ENCODE peak calls at places on chromosome 16, in four cellular contexts. X, R, H and Q are unnamed samples.

GRCh38 chr16:268141-269053 is 7.3 kb downstream of the RGS11 start:
- DNase-seq in X (no peak), R (no peak), H (no peak), Q (no peak)

GRCh38 chr16:82061861-82062525 is 26.9 kb downstream of the HSD17B2 start:
- DNase-seq in X (peak; percentile 64), H (no peak), R (no peak), Q (peak; percentile 48)

GRCh38 chr16:19777061-19777460 is 59.0 kb downstream of the IQCK start:
- DNase-seq in H (no peak), R (no peak), X (no peak), Q (no peak)

GRCh38 chr16:66714659-66715307 is 18.2 kb upstream of the CMTM4 start:
- DNase-seq in H (no peak), R (no peak), X (no peak), Q (no peak)

GRCh38 chr16:66510711-66511614 is 39.0 kb downstream of the TK2 start:
- DNase-seq in H (no peak), R (no peak), X (no peak), Q (no peak)

GRCh38 chr16:21301168-21301894 is 23.2 kb upstream of the CRYM start:
- DNase-seq in R (peak; percentile 88), X (peak; percentile 82), H (peak; percentile 43), Q (peak; percentile 90)

GRCh38 chr16:84785843-84786538 is 33.8 kb upstream of the CRISPLD2 start:
- DNase-seq in X (no peak), H (no peak), R (peak; percentile 34), Q (no peak)

GRCh38 chr16:81265658-81266451 is 27.4 kb downstream of the BCO1 start:
- DNase-seq in X (no peak), R (no peak), H (no peak), Q (no peak)

GRCh38 chr16:68070811-68071546 is 14.2 kb upstream of the NFATC3 start:
- DNase-seq in R (no peak), X (no peak), H (no peak), Q (no peak)

DNA sequence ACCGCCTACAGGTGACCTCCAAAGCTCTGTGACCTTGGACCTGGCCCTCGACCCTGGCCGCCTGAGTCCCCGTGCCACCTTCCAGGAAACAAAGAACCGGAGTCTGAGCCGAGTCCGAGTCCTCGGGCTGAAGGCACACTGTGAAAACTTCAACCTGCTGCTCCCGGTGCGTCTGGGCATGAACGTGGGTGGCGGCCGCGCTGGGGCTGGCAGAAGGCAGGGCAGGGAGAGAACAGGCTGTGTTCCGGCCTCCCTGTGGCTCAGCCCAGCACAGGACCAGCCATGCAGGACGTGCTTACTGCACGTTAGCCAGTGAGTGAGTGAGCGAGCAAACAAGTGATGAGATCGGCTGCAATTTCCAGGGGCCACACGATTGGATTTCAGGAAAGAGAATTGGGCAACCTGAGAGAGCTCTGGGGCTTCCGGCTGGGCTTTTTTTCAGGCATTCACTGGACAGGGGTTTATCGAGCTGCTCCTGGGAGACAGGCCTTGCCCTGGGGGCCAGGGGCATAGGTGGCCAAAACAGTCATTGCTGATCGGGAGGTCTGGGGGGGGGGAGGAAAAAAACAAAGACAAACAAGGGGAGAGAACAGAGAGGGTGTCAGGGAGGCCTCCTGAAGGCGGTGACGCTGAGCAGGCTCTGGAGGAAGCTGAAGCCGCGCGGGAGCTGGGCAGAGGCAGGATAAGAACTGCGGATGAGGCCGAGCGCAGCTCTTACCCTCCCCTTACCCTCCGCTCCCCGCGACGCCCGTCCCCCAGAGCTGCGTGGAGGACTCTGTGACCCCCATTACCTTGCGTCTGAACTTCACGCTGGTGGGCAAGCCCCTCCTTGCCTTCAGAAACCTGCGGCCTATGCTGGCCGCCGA is 16.9 kb downstream of the ITGAX start:
- DNase-seq in H (no peak), X (no peak), R (peak; percentile 53), Q (no peak)
- TF ChIP-seq FOSL1 in H (no peak), X (no peak), R (no peak), Q (no peak)

GRCh38 chr16:73058616-73059409 is 10.9 kb upstream of the ZFHX3 start:
- DNase-seq in X (peak; percentile 38), R (no peak), H (no peak), Q (peak; percentile 20)

GRCh38 chr16:73057369-73058210 is 9.7 kb upstream of the ZFHX3 start:
- DNase-seq in R (no peak), H (no peak), X (no peak), Q (peak; percentile 22)

GRCh38 chr16:73058221-73058615 is 10.3 kb upstream of the ZFHX3 start:
- DNase-seq in X (no peak), R (no peak), H (no peak), Q (peak; percentile 35)

GRCh38 chr16:73056383-73056782 is 8.5 kb upstream of the ZFHX3 start:
- DNase-seq in R (no peak), X (no peak), H (no peak), Q (no peak)

GRCh38 chr16:73056911-73057310 is 9.0 kb upstream of the ZFHX3 start:
- DNase-seq in H (no peak), X (no peak), R (no peak), Q (no peak)
- TF ChIP-seq FOSL1 in H (no peak), X (no peak), R (no peak), Q (no peak)

GRCh38 chr16:15736529-15736928 is 86.5 kb downstream of the NDE1 start:
- DNase-seq in H (no peak), R (no peak), X (no peak), Q (no peak)
- TF ChIP-seq FOSL1 in H (no peak), R (no peak), X (no peak), Q (no peak)

GRCh38 chr16:27650073-27650701 is 100.2 kb downstream of the KATNIP start:
- DNase-seq in R (no peak), X (no peak), H (no peak), Q (no peak)
- TF ChIP-seq FOSL1 in R (no peak), X (no peak), H (no peak), Q (no peak)

GRCh38 chr16:79677799-79678525 is 77.4 kb upstream of the MAF start:
- DNase-seq in H (no peak), X (no peak), R (no peak), Q (no peak)
- TF ChIP-seq FOSL1 in H (no peak), X (no peak), R (no peak), Q (no peak)